ENCODE peak calls at places on chromosomes 7 and 10, in five cellular contexts. Y is GM13976, D is mesothelial cell of epicardium, I is ELR, N is NCI-H1417. W is an unnamed sample.

GRCh38 chr10:76632158-76633051 is 1005.2 kb downstream of the KCNMA1 start:
- DNase-seq in Y (no peak), D (no peak), I (peak), N (peak), W (no peak)

GRCh38 chr7:29146082-29146706 is at the start of gene CPVL:
- DNase-seq in Y (no peak), D (peak), I (no peak), N (peak), W (no peak)

GRCh38 chr10:131099028-131099427 is 212.5 kb downstream of the TCERG1L start:
- DNase-seq in Y (no peak), D (no peak), I (no peak), N (no peak), W (no peak)

GRCh38 chr7:36987363-36987724 is 263.1 kb upstream of the AOAH start:
- DNase-seq in Y (no peak), D (no peak), I (no peak), N (no peak), W (no peak)

GRCh38 chr10:71438761-71439160 is 42.0 kb downstream of the CDH23 start:
- DNase-seq in Y (no peak), D (no peak), I (no peak), N (no peak), W (no peak)

GRCh38 chr7:5699951-5700384 is 81.5 kb downstream of the RNF216 start:
- DNase-seq in Y (peak), D (no peak), I (no peak), N (peak), W (no peak)

GRCh38 chr7:116193329-116194087 is 16.8 kb upstream of the TES start:
- DNase-seq in Y (no peak), D (no peak), I (no peak), N (no peak), W (no peak)

GRCh38 chr10:1396236-1396635 is 340.1 kb downstream of the WDR37 start:
- DNase-seq in Y (no peak), D (no peak), I (no peak), N (no peak), W (no peak)

GRCh38 chr10:117619200-117619599 is 76.7 kb downstream of the EMX2 start:
- DNase-seq in Y (no peak), D (no peak), I (no peak), N (no peak), W (no peak)

GRCh38 chr10:93199221-93199681 is 125.6 kb downstream of the CYP26A1 start:
- DNase-seq in Y (no peak), D (peak), I (peak), N (no peak), W (peak)

GRCh38 chr7:20783131-20783715 is 3.5 kb downstream of the SP8 start:
- DNase-seq in Y (no peak), D (no peak), I (no peak), N (peak), W (no peak)

GRCh38 chr10:30553625-30554442 is 75.7 kb downstream of the LYZL2 start:
- DNase-seq in Y (no peak), D (no peak), I (peak), N (no peak), W (peak)

GRCh38 chr10:119418401-119418800 is 124.1 kb downstream of the RGS10 start:
- DNase-seq in Y (no peak), D (no peak), I (no peak), N (no peak), W (no peak)

GRCh38 chr10:90227259-90227658 is 525.9 kb downstream of the KIF20B start:
- DNase-seq in Y (no peak), D (no peak), I (peak), N (no peak), W (peak)

GRCh38 chr7:107725138-107725740 is 18.7 kb upstream of the CBLL1 start:
- DNase-seq in Y (peak), D (no peak), I (peak), N (peak), W (peak)

GRCh38 chr10:115093286-115093775 is at the start of gene ATRNL1:
- DNase-seq in Y (peak), D (peak), I (peak), N (peak), W (peak)

GRCh38 chr7:158702944-158703343 is 1.7 kb downstream of the NCAPG2 start:
- DNase-seq in Y (no peak), D (no peak), I (no peak), N (no peak), W (no peak)

GRCh38 chr10:49047128-49047639 is 68.1 kb downstream of the VSTM4 start:
- DNase-seq in Y (no peak), D (no peak), I (no peak), N (no peak), W (no peak)

GRCh38 chr10:11218395-11218794 is 200.7 kb downstream of the CELF2 start:
- DNase-seq in Y (no peak), D (no peak), I (no peak), N (no peak), W (no peak)

GRCh38 chr7:45070254-45070642 is 18.5 kb downstream of the NACAD start:
- DNase-seq in Y (no peak), D (no peak), I (no peak), N (no peak), W (no peak)

GRCh38 chr7:81882086-81882485 is 112.2 kb upstream of the HGF start:
- DNase-seq in Y (no peak), D (no peak), I (no peak), N (no peak), W (peak)

GRCh38 chr10:22821501-22821900 is 106.4 kb upstream of the ARMC3 start:
- DNase-seq in Y (no peak), D (no peak), I (peak), N (no peak), W (peak)

GRCh38 chr7:107879400-107880035 is 11.5 kb upstream of the DLD start:
- DNase-seq in Y (peak), D (no peak), I (peak), N (peak), W (peak)

GRCh38 chr10:127463548-127463947 is 85.6 kb upstream of the NPS start:
- DNase-seq in Y (no peak), D (no peak), I (no peak), N (no peak), W (no peak)

GRCh38 chr7:30303312-30304039 is 19.1 kb downstream of the ZNRF2 start:
- DNase-seq in Y (no peak), D (no peak), I (no peak), N (no peak), W (no peak)

GRCh38 chr7:28155019-28155660 is 25.5 kb downstream of the JAZF1 start:
- DNase-seq in Y (peak), D (no peak), I (peak), N (no peak), W (no peak)

GRCh38 chr7:134022512-134022911 is 104.6 kb upstream of the LRGUK start:
- DNase-seq in Y (no peak), D (no peak), I (no peak), N (peak), W (no peak)

W was measured in dermis blood vessel endothelial cell.